ENCODE peak calls at places on chromosomes 2 and 18, in eight cellular contexts. M is AG04450, J is fibroblast of mammary gland, R is adrenal gland, A is dorsolateral prefrontal cortex, C is AG04449, W is mammary epithelial cell, G is choroid plexus epithelial cell. U is an unnamed sample.

GRCh38 chr2:216316743-216317142 is 55.5 kb downstream of the MARCHF4 start:
- DNase-seq in M (no peak), J (peak), R (no peak), A (no peak), C (no peak), W (peak), G (peak), U (peak)

GRCh38 chr2:43075906-43076585 is 150.4 kb downstream of the ZFP36L2 start:
- DNase-seq in M (no peak), J (peak), R (peak), A (no peak), C (no peak), W (peak), G (peak), U (no peak)

GRCh38 chr2:15941970-15942710 is 1.8 kb downstream of the MYCN start:
- DNase-seq in M (no peak), J (no peak), R (no peak), A (peak), C (no peak), W (peak), G (no peak), U (no peak)

GRCh38 chr2:170090229-170090628 is 87.7 kb upstream of the MYO3B start:
- DNase-seq in M (no peak), J (no peak), R (no peak), A (no peak), C (no peak), W (no peak), G (no peak), U (no peak)

GRCh38 chr2:140242889-140243288 is 1462.7 kb upstream of the NXPH2 start:
- DNase-seq in M (no peak), J (no peak), R (no peak), A (no peak), C (no peak), W (no peak), G (peak), U (no peak)

GRCh38 chr2:17208511-17208910 is 309.7 kb downstream of the RAD51AP2 start:
- DNase-seq in M (no peak), J (no peak), R (no peak), A (no peak), C (no peak), W (peak), G (peak), U (no peak)

GRCh38 chr2:196170681-196171247 is 614 bp downstream of the STK17B start:
- DNase-seq in M (peak), J (peak), R (peak), A (no peak), C (no peak), W (peak), G (peak), U (no peak)

GRCh38 chr2:8840475-8841091 is 3.2 kb upstream of the KIDINS220 start:
- DNase-seq in M (no peak), J (no peak), R (no peak), A (no peak), C (no peak), W (no peak), G (no peak), U (no peak)

GRCh38 chr18:69330345-69330744 is 70.3 kb upstream of the DOK6 start:
- DNase-seq in M (no peak), J (no peak), R (no peak), A (no peak), C (no peak), W (no peak), G (no peak), U (no peak)

GRCh38 chr2:49251766-49252165 is 97.5 kb upstream of the FSHR start:
- DNase-seq in M (peak), J (peak), R (no peak), A (no peak), C (peak), W (no peak), G (peak), U (peak)

GRCh38 chr2:131425191-131426021 is 50.5 kb upstream of the TUBA3D start:
- DNase-seq in M (no peak), J (no peak), R (no peak), A (no peak), C (no peak), W (no peak), G (no peak), U (no peak)

GRCh38 chr2:63378589-63378988 is 209.7 kb downstream of the WDPCP start:
- DNase-seq in M (no peak), J (no peak), R (no peak), A (no peak), C (no peak), W (peak), G (peak), U (peak)

GRCh38 chr2:199108056-199108455 is 349.7 kb downstream of the SATB2 start:
- DNase-seq in M (no peak), J (peak), R (no peak), A (no peak), C (no peak), W (no peak), G (no peak), U (no peak)

GRCh38 chr2:220072669-220073235 is 445.3 kb downstream of the SLC4A3 start:
- DNase-seq in M (no peak), J (no peak), R (no peak), A (no peak), C (no peak), W (no peak), G (no peak), U (no peak)

GRCh38 chr2:27250652-27251379 is 12.0 kb downstream of the SLC30A3 start:
- DNase-seq in M (no peak), J (no peak), R (no peak), A (no peak), C (no peak), W (no peak), G (no peak), U (no peak)

GRCh38 chr2:27251786-27252185 is 11.1 kb downstream of the SLC30A3 start:
- DNase-seq in M (no peak), J (no peak), R (no peak), A (no peak), C (no peak), W (no peak), G (no peak), U (no peak)

GRCh38 chr2:27247893-27248292 is 15.0 kb downstream of the SLC30A3 start:
- DNase-seq in M (no peak), J (no peak), R (no peak), A (no peak), C (no peak), W (no peak), G (no peak), U (no peak)

GRCh38 chr2:27249077-27249890 is 13.6 kb downstream of the SLC30A3 start:
- DNase-seq in M (no peak), J (no peak), R (no peak), A (no peak), C (no peak), W (no peak), G (peak), U (no peak)

DNA sequence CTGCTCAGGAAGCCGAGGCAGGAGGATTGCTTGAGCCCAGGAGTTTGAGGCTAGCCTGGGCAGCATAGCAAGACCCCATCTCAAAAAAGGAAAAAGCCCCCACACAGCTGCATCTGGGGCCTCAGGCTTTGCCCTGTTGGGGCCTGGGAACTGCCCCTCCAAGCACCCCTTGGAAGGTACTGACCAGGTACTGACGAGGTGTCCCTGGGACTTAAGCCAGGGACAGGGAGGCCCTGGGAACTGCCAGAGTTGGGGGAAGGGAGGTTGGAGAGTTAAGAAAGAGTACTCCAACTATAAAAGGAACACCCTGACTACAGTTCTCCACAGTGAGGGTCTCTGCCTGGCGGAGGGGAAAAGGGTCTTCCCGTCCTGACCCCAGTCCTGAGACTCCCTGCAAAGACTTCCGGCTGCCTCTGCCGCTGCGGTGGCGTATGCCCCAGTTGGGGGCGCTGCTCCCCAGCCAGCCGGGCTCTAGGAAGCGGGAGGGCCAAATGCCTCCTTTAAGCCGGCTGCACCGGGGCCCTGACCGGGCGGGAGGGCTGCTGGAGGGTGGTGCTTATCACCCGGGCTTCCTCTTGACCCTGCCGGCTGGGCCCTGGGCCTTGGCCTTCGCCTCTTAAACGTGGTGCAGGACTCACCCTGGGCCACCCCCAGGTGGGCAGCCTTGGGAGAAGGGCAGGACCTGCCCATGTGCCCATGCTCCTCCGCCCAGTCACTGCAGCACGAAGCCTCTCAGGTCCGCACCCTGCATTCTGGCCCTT is 12.8 kb downstream of the SLC30A3 start:
- DNase-seq in M (no peak), J (peak), R (peak), A (no peak), C (no peak), W (no peak), G (peak), U (no peak)
- H3K4me3 ChIP-seq in M (no peak), J (no peak), R (no peak), A (no peak), C (no peak), W (no peak), G (no peak), U (no peak)

GRCh38 chr2:33083671-33084387 is 137.1 kb downstream of the LTBP1 start:
- DNase-seq in M (no peak), J (no peak), R (no peak), A (no peak), C (no peak), W (no peak), G (no peak), U (no peak)

GRCh38 chr2:33084433-33084832 is 137.7 kb downstream of the LTBP1 start:
- DNase-seq in M (no peak), J (no peak), R (no peak), A (no peak), C (no peak), W (no peak), G (no peak), U (no peak)

GRCh38 chr2:33085646-33086045 is 138.9 kb downstream of the LTBP1 start:
- DNase-seq in M (no peak), J (peak), R (no peak), A (no peak), C (no peak), W (no peak), G (no peak), U (no peak)

GRCh38 chr2:33090553-33091134 is 143.9 kb downstream of the LTBP1 start:
- DNase-seq in M (no peak), J (no peak), R (no peak), A (no peak), C (no peak), W (no peak), G (no peak), U (no peak)

GRCh38 chr2:33086400-33087015 is 139.8 kb downstream of the LTBP1 start:
- DNase-seq in M (no peak), J (peak), R (peak), A (no peak), C (no peak), W (no peak), G (peak), U (no peak)
- H3K4me3 ChIP-seq in M (no peak), J (no peak), R (no peak), A (no peak), C (no peak), W (no peak), G (no peak), U (no peak)

DNA sequence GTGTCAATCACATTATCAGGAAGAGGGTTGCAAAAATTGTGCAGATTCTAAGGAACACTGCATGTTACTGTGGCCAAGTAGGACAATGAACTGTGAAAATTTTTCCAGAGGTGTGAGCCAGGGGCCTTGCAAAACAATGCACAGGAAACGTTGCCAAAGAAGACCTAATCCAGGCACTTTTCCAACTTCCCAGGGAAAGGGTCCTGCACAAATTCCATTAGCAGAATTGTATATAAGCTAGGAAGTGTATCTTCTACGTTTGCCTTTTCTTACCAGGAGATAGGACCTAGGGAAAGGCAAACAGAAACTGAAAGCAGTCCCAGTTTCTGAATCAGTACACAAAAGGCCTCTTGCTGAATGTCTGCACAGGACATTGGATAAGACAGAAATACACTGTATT is 1888.3 kb upstream of the CELF4 start:
- DNase-seq in M (peak), J (peak), R (peak), A (no peak), C (no peak), W (peak), G (peak), U (no peak)
- H3K4me3 ChIP-seq in M (peak), J (no peak), R (peak), A (peak), C (no peak), W (peak), G (peak), U (no peak)

DNA sequence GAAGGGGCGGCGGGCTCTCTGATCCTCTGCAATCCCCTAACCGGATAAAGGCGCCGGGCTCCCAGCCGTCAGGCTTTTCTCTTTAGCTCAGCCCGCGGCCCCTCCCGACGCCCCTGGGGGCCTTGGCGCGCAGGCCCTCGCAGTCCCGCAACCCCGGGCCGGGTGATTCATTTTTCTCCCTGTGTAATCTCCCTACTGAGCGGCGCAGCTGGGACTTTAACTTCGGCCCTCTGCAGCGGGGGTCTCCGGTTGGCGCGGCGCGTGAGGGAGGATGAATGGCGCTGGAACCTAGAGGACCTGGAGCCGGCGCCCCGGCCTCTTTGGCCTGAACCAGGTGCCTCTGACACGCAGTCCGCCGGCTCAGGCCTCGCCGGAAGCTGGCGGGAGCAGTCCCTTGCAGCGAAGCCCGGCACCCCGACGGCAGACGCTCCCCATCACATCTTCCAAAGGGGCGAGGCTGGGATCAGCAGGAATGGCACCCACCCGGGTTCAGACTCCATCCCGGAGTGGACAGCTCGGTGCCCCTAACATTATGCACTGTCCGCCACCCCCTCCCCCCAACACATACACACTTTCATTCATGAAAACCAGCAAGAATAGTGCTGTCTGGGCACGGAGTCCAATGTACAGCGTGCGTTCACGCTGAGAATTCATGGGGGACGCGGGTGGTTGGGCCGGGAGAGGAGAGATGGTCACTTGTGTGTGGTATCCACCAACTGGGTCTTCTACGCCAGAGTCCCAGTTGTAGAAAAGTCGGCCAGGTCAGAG is 1.2 kb downstream of the CNGA3 start:
- DNase-seq in M (no peak), J (no peak), R (no peak), A (no peak), C (no peak), W (no peak), G (no peak), U (no peak)
- H3K4me3 ChIP-seq in M (no peak), J (no peak), R (no peak), A (peak), C (no peak), W (no peak), G (no peak), U (no peak)

U was measured in kidney epithelial cell.